ENCODE peak calls at places on chromosomes 5 and 9, in six cellular contexts. N is mammary epithelial cell, O is PC-3, J is brain microvascular endothelial cell, Q is fibroblast of lung, P is tibial nerve. B is an unnamed sample. For H3K36me3, the result is how much of the 10 kb centered on the place peaks cover.

GRCh38 chr5:113067635-113068344 is 91.2 kb downstream of the DCP2 start:
- DNase-seq in J (no peak), O (no peak), N (no peak), P (no peak), Q (peak), B (no peak)

GRCh38 chr5:151144275-151144674 is 13.3 kb downstream of the ANXA6 start:
- DNase-seq in N (no peak), J (no peak), Q (no peak), P (no peak), O (no peak), B (no peak)

GRCh38 chr9:93202919-93203712 is 19.2 kb downstream of the WNK2 start:
- DNase-seq in P (no peak), Q (no peak), N (no peak), J (no peak), O (no peak), B (no peak)

GRCh38 chr5:91194861-91195460 is 188.2 kb downstream of the ARRDC3 start:
- DNase-seq in N (no peak), J (no peak), P (no peak), Q (no peak), O (no peak), B (no peak)

GRCh38 chr5:77972545-77973252 is 196.6 kb upstream of the TBCA start:
- DNase-seq in N (no peak), Q (no peak), O (no peak), P (no peak), J (no peak), B (peak)

GRCh38 chr9:71747572-71747971 is 20.7 kb downstream of the CEMIP2 start:
- DNase-seq in J (no peak), Q (no peak), O (no peak), P (no peak), N (no peak), B (no peak)

GRCh38 chr5:102823441-102823874 is 68.4 kb downstream of the PAM start:
- DNase-seq in J (no peak), N (no peak), O (no peak), P (no peak), Q (peak), B (no peak)

GRCh38 chr5:154202379-154203260 is 12.1 kb downstream of the GALNT10 start:
- DNase-seq in O (no peak), Q (no peak), N (no peak), P (no peak), J (no peak), B (peak)

GRCh38 chr9:1005043-1005667 is 28.7 kb downstream of the DMRT3 start:
- DNase-seq in P (peak), O (peak), J (peak), Q (peak), N (peak), B (peak)

GRCh38 chr9:12502520-12502919 is 190.7 kb upstream of the TYRP1 start:
- DNase-seq in Q (no peak), J (no peak), P (no peak), N (no peak), O (no peak), B (no peak)

GRCh38 chr5:102589661-102590060 is 90.9 kb upstream of the SLCO6A1 start:
- DNase-seq in O (peak), N (peak), P (no peak), Q (no peak), J (no peak), B (no peak)

GRCh38 chr9:69062195-69062594 is 26.6 kb downstream of the FXN start:
- DNase-seq in N (no peak), Q (no peak), O (no peak), P (no peak), J (no peak), B (no peak)

GRCh38 chr9:69058101-69058500 is 22.5 kb downstream of the FXN start:
- DNase-seq in J (no peak), Q (no peak), N (no peak), O (no peak), P (no peak), B (no peak)

GRCh38 chr9:69054989-69055388 is 19.4 kb downstream of the FXN start:
- DNase-seq in J (no peak), Q (no peak), N (no peak), O (no peak), P (no peak), B (no peak)

GRCh38 chr9:69060766-69061165 is 25.2 kb downstream of the FXN start:
- DNase-seq in P (no peak), N (no peak), Q (no peak), O (no peak), J (no peak), B (no peak)

DNA sequence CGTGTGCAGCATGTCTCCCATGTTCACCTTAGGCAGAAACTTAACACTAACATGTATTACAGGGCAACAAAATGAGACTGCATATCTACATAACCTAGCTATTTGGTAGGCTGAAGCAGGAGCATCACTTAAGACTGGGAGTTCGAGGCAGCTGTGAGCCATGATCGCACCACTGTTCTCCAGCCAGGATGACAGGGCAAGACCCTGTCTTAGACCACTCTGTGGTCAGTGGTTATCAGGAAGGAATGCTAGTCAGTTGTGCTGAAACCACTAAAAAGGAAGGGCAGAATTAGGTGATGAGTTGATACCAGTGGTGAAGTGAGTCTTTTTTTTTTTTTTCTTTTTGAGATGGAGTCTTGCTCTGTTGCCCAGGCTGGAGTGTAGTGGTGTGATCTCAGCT is 20.9 kb downstream of the FXN start:
- DNase-seq in O (no peak), Q (no peak), J (no peak), N (no peak), P (no peak), B (no peak)
- H3K36me3 ChIP-seq in O (under half), Q (under half), J (under half), N (under half), P (under half), B (under half)

DNA sequence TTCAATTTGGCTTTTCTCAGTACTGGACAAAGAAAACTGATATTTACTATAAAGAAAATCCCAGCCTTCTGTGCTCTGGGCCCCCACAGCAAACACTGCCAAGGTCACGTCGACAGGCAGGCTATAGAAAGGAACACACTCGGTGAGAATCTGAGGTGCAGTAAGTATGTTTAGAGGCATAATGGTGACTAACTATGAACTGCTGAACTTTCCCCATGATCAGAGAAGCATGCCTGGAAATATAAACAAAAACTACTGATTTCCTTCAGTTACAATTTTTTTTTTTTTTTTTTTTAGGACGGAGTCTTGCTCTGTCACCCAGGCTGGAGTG is 26.0 kb downstream of the ERAP1 start:
- DNase-seq in N (no peak), P (no peak), O (no peak), Q (no peak), J (no peak), B (no peak)
- H3K36me3 ChIP-seq in N (under half), P (under half), O (under half), Q (under half), J (under half), B (under half)

DNA sequence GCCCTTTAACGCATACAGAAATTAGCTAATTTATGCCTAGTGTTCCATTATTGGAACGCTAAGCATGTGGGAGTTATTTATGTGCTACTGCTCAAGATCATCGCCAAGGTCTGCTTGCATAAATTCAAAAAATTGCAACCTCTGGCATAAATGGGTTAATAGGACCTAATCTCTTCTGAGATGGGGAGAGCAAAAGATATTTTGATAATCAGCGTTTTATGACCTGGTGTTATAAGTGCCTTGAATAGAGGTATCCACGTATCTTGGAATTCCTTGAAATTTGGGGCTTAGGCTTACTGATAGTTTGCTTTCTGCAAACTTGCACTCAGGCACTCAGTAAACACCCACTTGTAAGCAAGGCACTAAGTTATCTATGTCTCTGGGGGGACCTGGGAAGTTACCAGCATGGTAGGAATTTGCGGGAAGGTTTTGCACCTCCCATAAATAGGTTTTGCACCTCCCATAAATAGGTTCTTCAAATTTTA is 1.8 kb downstream of the SUB1 start:
- DNase-seq in P (no peak), J (no peak), Q (no peak), N (no peak), O (no peak), B (no peak)
- H3K36me3 ChIP-seq in P (under half), J (under half), Q (under half), N (under half), O (under half), B (under half)

DNA sequence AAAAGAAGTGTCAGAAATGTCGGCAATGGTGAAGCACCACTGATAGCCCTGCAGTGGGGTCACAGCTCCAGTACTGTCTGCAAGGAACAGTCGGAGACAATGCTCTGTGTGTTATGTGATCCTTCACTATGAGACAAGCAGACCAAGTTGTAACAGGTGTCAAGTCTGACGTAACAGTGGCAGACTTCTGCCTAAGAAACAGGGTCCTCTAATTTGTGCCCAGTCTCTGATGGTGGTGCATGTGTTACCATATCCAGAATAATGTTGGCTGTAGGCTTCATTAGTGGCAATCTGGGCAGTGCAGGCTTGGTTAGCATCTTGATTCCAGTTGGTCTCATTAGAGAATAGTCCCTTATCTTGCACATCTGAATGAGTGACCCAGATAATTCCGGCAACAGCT is 33.7 kb downstream of the ZNF131 start:
- DNase-seq in Q (no peak), O (no peak), J (no peak), N (no peak), P (no peak), B (no peak)
- H3K36me3 ChIP-seq in Q (under half), O (under half), J (under half), N (under half), P (under half), B (under half)

DNA sequence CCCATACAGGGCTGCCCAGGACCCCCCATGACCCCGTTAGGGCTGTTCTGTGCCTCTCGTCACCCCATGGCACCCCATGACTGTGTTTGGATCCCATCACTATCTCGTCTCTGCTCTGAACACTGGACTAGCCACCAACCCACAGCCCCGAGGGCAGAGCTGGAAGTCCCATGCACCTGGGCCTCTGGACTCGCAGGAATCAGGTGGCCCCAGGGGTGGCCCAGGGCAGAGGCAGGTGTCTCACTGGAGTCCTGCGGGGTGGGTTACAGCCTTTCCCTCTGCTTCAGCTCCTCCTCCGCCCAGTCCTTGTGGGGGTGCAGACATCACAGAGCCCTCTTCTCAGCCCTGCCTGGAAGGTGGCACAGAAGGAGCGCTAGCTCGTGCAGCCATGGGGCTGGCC is 79.7 kb downstream of the COL5A1 start:
- DNase-seq in Q (no peak), J (no peak), N (no peak), O (no peak), P (no peak), B (no peak)
- H3K36me3 ChIP-seq in Q (under half), J (half or more), N (under half), O (under half), P (under half), B (under half)

GRCh38 chr5:160047362-160047761 is 38.4 kb downstream of the TTC1 start:
- DNase-seq in Q (no peak), N (no peak), J (no peak), P (no peak), O (no peak), B (no peak)

GRCh38 chr5:160039810-160040470 is 31.0 kb downstream of the TTC1 start:
- DNase-seq in N (no peak), Q (peak), P (no peak), J (no peak), O (peak), B (no peak)

GRCh38 chr5:160045004-160045403 is 36.1 kb downstream of the TTC1 start:
- DNase-seq in P (no peak), O (no peak), N (no peak), J (no peak), Q (peak), B (no peak)

GRCh38 chr5:160040471-160040835 is 31.5 kb downstream of the TTC1 start:
- DNase-seq in N (no peak), Q (no peak), P (no peak), J (no peak), O (no peak), B (no peak)

DNA sequence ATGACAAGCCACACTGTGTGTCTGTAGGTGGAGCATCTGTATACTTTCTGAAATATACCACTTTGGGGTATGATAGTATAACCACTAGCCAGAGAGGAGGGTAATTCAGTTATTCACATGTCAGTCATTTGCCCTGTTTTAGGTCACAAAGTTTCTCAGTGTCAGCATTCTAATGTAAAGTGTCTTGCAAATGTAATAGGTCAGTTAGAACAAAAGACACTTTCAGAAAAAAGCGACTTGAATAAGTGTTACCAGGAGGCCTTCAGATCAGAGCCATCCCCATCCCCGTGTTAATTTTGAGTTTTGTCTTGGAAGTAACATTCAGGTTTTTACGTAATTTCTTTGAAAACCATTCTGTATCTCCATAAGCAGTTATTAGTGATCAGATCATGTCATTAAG is 33.7 kb downstream of the TTC1 start:
- DNase-seq in O (no peak), Q (no peak), P (no peak), N (no peak), J (no peak), B (no peak)
- H3K36me3 ChIP-seq in O (under half), Q (under half), P (under half), N (under half), J (under half), B (under half)

GRCh38 chr9:15959663-15960062 is 406.8 kb downstream of the CCDC171 start:
- DNase-seq in Q (no peak), P (no peak), O (no peak), J (no peak), N (no peak), B (no peak)
- H3K36me3 ChIP-seq in Q (under half), P (under half), O (under half), J (under half), N (under half), B (under half)